ENCODE peak calls at places on chromosomes 1 and 21, in four cellular contexts. One of them, this sample, is unnamed.

GRCh38 chr1:3584915-3585314 is 26.4 kb downstream of the MEGF6 start:
- DNase-seq in breast epithelium: no peak
- DNase-seq in upper lobe of left lung: no peak
- DNase-seq in sigmoid colon: no peak
- DNase-seq in this sample: no peak

GRCh38 chr1:85607126-85607912 is 26.8 kb downstream of the CCN1 start:
- DNase-seq in sigmoid colon: no peak
- DNase-seq in upper lobe of left lung: no peak
- DNase-seq in breast epithelium: peak; percentile 60
- DNase-seq in this sample: peak; percentile 99

GRCh38 chr1:1400576-1401456 is 1.7 kb upstream of the CCNL2 start:
- DNase-seq in breast epithelium: no peak
- DNase-seq in sigmoid colon: no peak
- DNase-seq in upper lobe of left lung: no peak
- DNase-seq in this sample: no peak

GRCh38 chr1:39816431-39817090 is 27.9 kb upstream of the BMP8B start:
- DNase-seq in breast epithelium: peak; percentile 62
- DNase-seq in upper lobe of left lung: peak; percentile 84
- DNase-seq in sigmoid colon: peak; percentile 77
- DNase-seq in this sample: peak; percentile 79

GRCh38 chr1:1080122-1080753 is 6.1 kb upstream of the RNF223 start:
- DNase-seq in sigmoid colon: peak; percentile 75
- DNase-seq in upper lobe of left lung: peak; percentile 73
- DNase-seq in breast epithelium: peak; percentile 71
- DNase-seq in this sample: peak; percentile 81

GRCh38 chr1:211912064-211912463 is 81.5 kb upstream of the LPGAT1 start:
- DNase-seq in sigmoid colon: no peak
- DNase-seq in upper lobe of left lung: no peak
- DNase-seq in breast epithelium: no peak
- DNase-seq in this sample: no peak

GRCh38 chr1:231918239-231919015 is 291.8 kb downstream of the DISC1 start:
- DNase-seq in sigmoid colon: no peak
- DNase-seq in breast epithelium: no peak
- DNase-seq in upper lobe of left lung: no peak
- DNase-seq in this sample: no peak

GRCh38 chr1:207711285-207711684 is 40.6 kb upstream of the CD46 start:
- DNase-seq in sigmoid colon: no peak
- DNase-seq in upper lobe of left lung: no peak
- DNase-seq in breast epithelium: no peak
- DNase-seq in this sample: peak; percentile 77

GRCh38 chr1:144101397-144102050 is 129.7 kb upstream of the FAM72C start:
- DNase-seq in sigmoid colon: peak; percentile 77
- DNase-seq in breast epithelium: peak; percentile 18
- DNase-seq in upper lobe of left lung: peak; percentile 23
- DNase-seq in this sample: no peak

GRCh38 chr1:78383923-78384322 is 106.9 kb upstream of the PTGFR start:
- DNase-seq in breast epithelium: no peak
- DNase-seq in sigmoid colon: no peak
- DNase-seq in upper lobe of left lung: no peak
- DNase-seq in this sample: no peak

GRCh38 chr1:152426731-152427130 is 12.7 kb upstream of the CRNN start:
- DNase-seq in upper lobe of left lung: no peak
- DNase-seq in sigmoid colon: no peak
- DNase-seq in breast epithelium: no peak
- DNase-seq in this sample: no peak

GRCh38 chr1:41289196-41289595 is 47.1 kb upstream of the SCMH1 start:
- DNase-seq in upper lobe of left lung: no peak
- DNase-seq in breast epithelium: no peak
- DNase-seq in sigmoid colon: no peak
- DNase-seq in this sample: no peak

GRCh38 chr21:33461538-33462250 is 18.1 kb downstream of the TMEM50B start:
- DNase-seq in sigmoid colon: no peak
- DNase-seq in breast epithelium: no peak
- DNase-seq in upper lobe of left lung: no peak
- DNase-seq in this sample: no peak

GRCh38 chr1:100074604-100075395 is 57.9 kb downstream of the SASS6 start:
- DNase-seq in breast epithelium: no peak
- DNase-seq in sigmoid colon: no peak
- DNase-seq in upper lobe of left lung: no peak
- DNase-seq in this sample: no peak

DNA sequence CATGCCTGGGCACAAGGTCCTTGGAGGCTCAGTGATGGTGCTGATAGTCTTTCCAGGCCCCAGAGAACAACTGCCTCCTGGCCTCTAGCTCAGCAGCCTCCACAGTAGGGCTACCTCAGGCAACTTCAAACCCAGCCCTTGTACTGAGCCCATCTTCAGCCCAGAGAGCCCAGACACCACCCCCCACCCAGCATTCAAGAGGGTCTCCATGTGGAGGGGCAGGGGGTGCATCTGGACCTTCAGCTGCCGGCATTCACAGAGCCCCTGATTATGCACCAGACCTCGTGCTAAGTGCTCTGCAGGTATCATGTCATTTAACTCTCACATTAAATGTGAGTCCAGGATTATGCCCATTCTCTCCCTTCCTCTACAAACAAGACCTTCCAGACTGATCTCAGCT is 197.0 kb upstream of the ZC3H12A start:
- DNase-seq in breast epithelium: no peak
- DNase-seq in sigmoid colon: no peak
- DNase-seq in upper lobe of left lung: no peak
- DNase-seq in this sample: no peak
- TF ChIP-seq POLR2AphosphoS5 in breast epithelium: no peak
- TF ChIP-seq POLR2AphosphoS5 in sigmoid colon: no peak
- TF ChIP-seq POLR2AphosphoS5 in upper lobe of left lung: no peak
- TF ChIP-seq POLR2AphosphoS5 in this sample: no peak

GRCh38 chr1:240462766-240463410 is 149.1 kb downstream of the GREM2 start:
- DNase-seq in upper lobe of left lung: no peak
- DNase-seq in sigmoid colon: no peak
- DNase-seq in breast epithelium: no peak
- DNase-seq in this sample: no peak

GRCh38 chr1:240467895-240468294 is 144.1 kb downstream of the GREM2 start:
- DNase-seq in breast epithelium: no peak
- DNase-seq in sigmoid colon: no peak
- DNase-seq in upper lobe of left lung: no peak
- DNase-seq in this sample: no peak

GRCh38 chr1:240466509-240466908 is 145.4 kb downstream of the GREM2 start:
- DNase-seq in sigmoid colon: no peak
- DNase-seq in breast epithelium: no peak
- DNase-seq in upper lobe of left lung: no peak
- DNase-seq in this sample: no peak

GRCh38 chr1:240464099-240464498 is 147.9 kb downstream of the GREM2 start:
- DNase-seq in upper lobe of left lung: no peak
- DNase-seq in breast epithelium: no peak
- DNase-seq in sigmoid colon: no peak
- DNase-seq in this sample: no peak

GRCh38 chr1:240465531-240465940 is 146.4 kb downstream of the GREM2 start:
- DNase-seq in sigmoid colon: no peak
- DNase-seq in upper lobe of left lung: no peak
- DNase-seq in breast epithelium: no peak
- DNase-seq in this sample: peak; percentile 46
- TF ChIP-seq POLR2AphosphoS5 in sigmoid colon: no peak
- TF ChIP-seq POLR2AphosphoS5 in upper lobe of left lung: no peak
- TF ChIP-seq POLR2AphosphoS5 in breast epithelium: no peak
- TF ChIP-seq POLR2AphosphoS5 in this sample: no peak

GRCh38 chr1:155322571-155322952 is 1.9 kb downstream of the RUSC1 start:
- DNase-seq in upper lobe of left lung: peak; percentile 37
- DNase-seq in sigmoid colon: peak; percentile 81
- DNase-seq in breast epithelium: no peak
- DNase-seq in this sample: peak; percentile 32

GRCh38 chr1:155321577-155322497 is 1.1 kb downstream of the RUSC1 start:
- DNase-seq in upper lobe of left lung: no peak
- DNase-seq in breast epithelium: no peak
- DNase-seq in sigmoid colon: peak; percentile 77
- DNase-seq in this sample: peak; percentile 46

GRCh38 chr1:155323729-155324040 is 3.0 kb downstream of the RUSC1 start:
- DNase-seq in breast epithelium: peak; percentile 79
- DNase-seq in sigmoid colon: peak; percentile 96
- DNase-seq in upper lobe of left lung: peak; percentile 89
- DNase-seq in this sample: peak; percentile 91

GRCh38 chr1:155324041-155324716 is 3.5 kb downstream of the RUSC1 start:
- DNase-seq in breast epithelium: peak; percentile 93
- DNase-seq in sigmoid colon: peak; percentile 98
- DNase-seq in upper lobe of left lung: peak; percentile 98
- DNase-seq in this sample: peak; percentile 97

DNA sequence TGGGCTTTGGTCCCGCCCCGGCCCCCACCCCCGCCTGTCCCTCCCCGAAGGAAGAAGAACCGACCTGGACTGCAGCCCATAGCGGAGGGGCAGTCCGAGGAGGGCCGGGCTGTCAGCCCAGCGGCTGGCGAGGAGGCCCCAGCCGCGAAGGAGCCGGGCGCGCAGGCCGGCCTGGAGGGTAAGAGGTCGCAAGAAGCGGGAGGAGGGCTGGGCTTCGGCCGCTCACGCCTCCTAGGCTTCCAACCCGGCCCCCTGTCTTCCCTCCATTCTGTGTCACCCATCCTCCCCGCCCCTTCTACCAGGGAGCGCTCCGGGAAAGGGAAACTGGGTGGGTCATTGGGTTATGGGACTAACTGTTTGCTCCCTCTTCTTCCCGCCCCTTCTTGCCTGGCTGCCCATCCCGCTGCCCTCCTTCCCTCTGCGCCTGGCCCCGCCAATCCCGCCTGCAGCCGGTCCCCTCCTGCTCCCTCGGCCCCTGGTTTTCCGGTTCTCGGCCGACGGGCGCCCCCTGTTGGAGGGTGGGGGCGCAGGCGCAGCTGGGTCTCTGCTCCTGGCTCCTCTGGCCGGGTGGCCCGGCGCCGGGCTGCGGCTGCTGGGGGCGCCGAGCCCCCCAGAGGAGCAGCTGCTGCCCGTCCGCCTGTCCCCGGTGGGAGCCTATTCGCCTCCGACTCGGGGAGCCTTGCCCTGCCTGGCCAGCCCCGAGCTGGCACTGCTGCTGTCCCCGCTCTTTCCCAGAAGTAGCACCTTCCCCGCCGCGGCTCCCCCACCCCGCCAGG is 2.4 kb downstream of the RUSC1 start:
- DNase-seq in sigmoid colon: peak; percentile 98
- DNase-seq in breast epithelium: peak; percentile 83
- DNase-seq in upper lobe of left lung: peak; percentile 90
- DNase-seq in this sample: peak; percentile 95
- TF ChIP-seq POLR2AphosphoS5 in sigmoid colon: peak; percentile 62
- TF ChIP-seq POLR2AphosphoS5 in breast epithelium: no peak
- TF ChIP-seq POLR2AphosphoS5 in upper lobe of left lung: peak; percentile 80
- TF ChIP-seq POLR2AphosphoS5 in this sample: no peak

GRCh38 chr1:200912737-200913407 is 18.2 kb downstream of the INAVA start:
- DNase-seq in sigmoid colon: no peak
- DNase-seq in breast epithelium: peak; percentile 34
- DNase-seq in upper lobe of left lung: no peak
- DNase-seq in this sample: no peak
- TF ChIP-seq POLR2AphosphoS5 in sigmoid colon: no peak
- TF ChIP-seq POLR2AphosphoS5 in breast epithelium: no peak
- TF ChIP-seq POLR2AphosphoS5 in upper lobe of left lung: no peak
- TF ChIP-seq POLR2AphosphoS5 in this sample: no peak

DNA sequence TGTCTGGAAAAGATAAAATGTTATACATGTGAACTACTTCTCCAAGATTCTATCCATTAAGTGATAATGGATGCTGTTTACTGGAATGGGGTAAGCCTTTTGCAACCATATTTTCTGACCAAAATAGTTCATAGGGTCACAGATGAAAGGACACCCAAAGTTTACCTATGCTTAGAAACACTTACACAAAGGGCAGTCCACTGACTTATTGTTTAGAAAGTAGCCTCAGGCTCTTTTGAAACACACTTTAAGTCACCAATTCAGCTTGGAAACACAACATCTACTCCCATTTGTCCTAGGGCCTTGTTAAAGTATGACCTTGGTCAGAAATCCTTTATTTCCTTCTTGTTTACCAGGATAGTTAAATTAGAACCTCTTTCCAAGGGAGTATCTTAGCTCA is 28.7 kb upstream of the VTCN1 start:
- DNase-seq in upper lobe of left lung: no peak
- DNase-seq in breast epithelium: no peak
- DNase-seq in sigmoid colon: no peak
- DNase-seq in this sample: no peak
- TF ChIP-seq POLR2AphosphoS5 in upper lobe of left lung: no peak
- TF ChIP-seq POLR2AphosphoS5 in breast epithelium: no peak
- TF ChIP-seq POLR2AphosphoS5 in sigmoid colon: no peak
- TF ChIP-seq POLR2AphosphoS5 in this sample: no peak

DNA sequence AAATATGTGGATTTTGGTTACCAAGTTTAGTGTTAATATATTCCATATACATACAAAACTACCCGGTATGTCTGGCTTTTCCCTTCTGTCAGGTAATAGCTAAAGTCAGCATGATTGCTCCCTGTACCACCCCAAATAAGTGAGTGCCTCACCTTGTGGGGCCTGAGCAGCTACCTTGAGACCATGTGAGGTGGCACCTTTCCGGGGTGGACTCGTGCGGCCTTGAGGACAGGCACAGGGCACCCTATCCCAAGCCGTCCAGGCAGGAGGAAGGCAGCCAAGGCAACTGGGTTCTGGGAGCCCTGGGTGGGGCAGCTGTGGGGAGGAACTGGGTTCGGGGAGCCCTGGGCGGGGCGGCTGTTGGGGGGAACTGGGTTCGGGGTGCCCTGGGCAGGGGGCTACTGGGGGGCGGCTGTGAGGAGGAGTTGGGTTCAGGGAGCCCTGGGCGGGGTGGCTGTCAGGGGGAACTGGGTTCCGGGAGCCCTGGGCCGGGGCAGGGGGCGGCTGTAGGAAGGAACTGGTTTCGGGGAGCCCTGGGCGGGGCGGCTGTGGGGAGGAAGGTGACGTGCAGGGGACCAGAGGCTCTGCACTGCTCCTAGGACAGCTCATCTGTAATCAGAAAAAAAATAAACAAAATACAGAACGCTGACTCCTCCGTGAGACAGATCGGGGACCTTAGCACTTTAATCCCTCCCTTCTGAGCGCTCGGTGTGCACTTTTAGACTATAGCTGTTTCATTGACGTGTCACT is 63.3 kb downstream of the POFUT2 start:
- DNase-seq in sigmoid colon: no peak
- DNase-seq in upper lobe of left lung: no peak
- DNase-seq in breast epithelium: no peak
- DNase-seq in this sample: no peak
- TF ChIP-seq POLR2AphosphoS5 in sigmoid colon: no peak
- TF ChIP-seq POLR2AphosphoS5 in upper lobe of left lung: no peak
- TF ChIP-seq POLR2AphosphoS5 in breast epithelium: no peak
- TF ChIP-seq POLR2AphosphoS5 in this sample: no peak

This sample was measured in GM23338.